ENCODE peak calls at places on chromosomes 13 and 19, in seven cellular contexts. U, W, R, M, L, T and H are unnamed samples.

GRCh38 chr19:50384685-50385535 is 763 bp downstream of the POLD1 start:
- DNase-seq in L (peak; percentile 14), T (no peak), M (no peak), W (no peak), R (no peak), U (no peak), H (no peak)

GRCh38 chr19:55172741-55173140 is 6.3 kb upstream of the DNAAF3 start:
- DNase-seq in R (no peak), M (no peak), L (no peak), U (no peak), T (no peak), W (no peak), H (no peak)

GRCh38 chr13:74258951-74259350 is 124.7 kb upstream of the KLF12 start:
- DNase-seq in M (no peak), U (no peak), W (no peak), L (peak; percentile 95), T (no peak), R (no peak), H (no peak)

GRCh38 chr13:97231118-97231831 is 9.1 kb downstream of the MBNL2 start:
- DNase-seq in M (no peak), R (no peak), L (peak; percentile 67), U (no peak), W (no peak), T (no peak), H (no peak)

GRCh38 chr13:25977216-25977615 is 74.6 kb downstream of the SHISA2 start:
- DNase-seq in U (no peak), R (no peak), L (peak; percentile 74), T (no peak), M (no peak), W (no peak), H (no peak)

GRCh38 chr19:37893845-37894575 is 12.4 kb downstream of the WDR87 start:
- DNase-seq in R (no peak), M (no peak), U (no peak), T (no peak), W (no peak), L (peak; percentile 36), H (no peak)

GRCh38 chr19:55348317-55349034 is 6.0 kb downstream of the COX6B2 start:
- DNase-seq in M (no peak), U (no peak), R (no peak), L (no peak), W (no peak), T (no peak), H (no peak)

GRCh38 chr19:12703056-12703455 is 6.6 kb upstream of the FBXW9 start:
- DNase-seq in L (no peak), T (no peak), U (no peak), R (no peak), W (no peak), M (no peak), H (no peak)

GRCh38 chr13:65468628-65469027 is 1761.5 kb downstream of the PCDH9 start:
- DNase-seq in W (no peak), M (peak; percentile 91), U (no peak), L (peak; percentile 3), T (no peak), R (no peak), H (no peak)

GRCh38 chr13:90680826-90681225 is 666.7 kb upstream of the MIR17HG start:
- DNase-seq in L (no peak), M (no peak), R (no peak), T (no peak), W (no peak), U (no peak), H (no peak)

GRCh38 chr19:35040826-35041547 is 534 bp upstream of the HPN start:
- DNase-seq in R (peak; percentile 86), M (no peak), W (peak; percentile 71), U (no peak), L (peak; percentile 21), T (peak; percentile 93), H (no peak)

GRCh38 chr13:25980255-25980654 is 71.6 kb downstream of the SHISA2 start:
- DNase-seq in U (no peak), M (peak; percentile 22), W (no peak), L (peak; percentile 72), T (no peak), R (no peak), H (no peak)

GRCh38 chr13:43309301-43309700 is 285.9 kb downstream of the DNAJC15 start:
- DNase-seq in W (no peak), U (no peak), M (no peak), L (no peak), R (no peak), T (no peak), H (no peak)

GRCh38 chr13:97385146-97385545 is 48.8 kb upstream of the RAP2A start:
- DNase-seq in T (no peak), R (no peak), L (no peak), U (no peak), M (no peak), W (no peak), H (no peak)

GRCh38 chr19:46598372-46598917 is 2.7 kb upstream of the CALM3 start:
- DNase-seq in U (no peak), W (no peak), T (no peak), L (no peak), R (no peak), M (no peak), H (no peak)

GRCh38 chr13:101829484-101829883 is 377.0 kb downstream of the ITGBL1 start:
- DNase-seq in T (no peak), M (no peak), W (no peak), U (no peak), L (no peak), R (no peak), H (no peak)

GRCh38 chr19:47598407-47599349 is 10.3 kb upstream of the BICRA start:
- DNase-seq in M (no peak), W (no peak), T (no peak), R (peak; percentile 79), U (no peak), L (peak; percentile 91), H (no peak)

GRCh38 chr19:3954107-3954506 is 16.8 kb downstream of the DAPK3 start:
- DNase-seq in R (no peak), L (peak; percentile 71), M (no peak), U (no peak), W (no peak), T (no peak), H (no peak)

GRCh38 chr13:99981115-99982020 is at the start of gene ZIC2:
- DNase-seq in U (no peak), M (no peak), R (no peak), L (peak; percentile 20), W (no peak), T (peak; percentile 78), H (no peak)

GRCh38 chr13:30870049-30870884 is 35.8 kb upstream of the MEDAG start:
- DNase-seq in R (peak; percentile 60), T (peak; percentile 91), U (peak; percentile 33), W (peak; percentile 71), L (peak; percentile 98), M (no peak), H (peak; percentile 94)

GRCh38 chr19:45976180-45976579 is 2.5 kb upstream of the NOVA2 start:
- DNase-seq in R (no peak), L (no peak), U (no peak), M (no peak), W (no peak), T (no peak), H (no peak)

GRCh38 chr13:46721054-46721453 is 75.9 kb downstream of the ESD start:
- DNase-seq in W (no peak), L (peak; percentile 56), R (no peak), M (peak; percentile 66), T (no peak), U (no peak), H (no peak)

GRCh38 chr19:5154799-5155426 is 185.7 kb downstream of the PTPRS start:
- DNase-seq in M (no peak), W (no peak), R (no peak), T (no peak), L (peak; percentile 49), U (no peak), H (no peak)

GRCh38 chr19:32220951-32221350 is 124.5 kb upstream of the ZNF507 start:
- DNase-seq in U (no peak), R (peak; percentile 34), M (no peak), W (no peak), L (no peak), T (no peak), H (no peak)

GRCh38 chr13:98509271-98510155 is 67.4 kb downstream of the STK24 start:
- DNase-seq in R (no peak), W (peak; percentile 51), M (peak; percentile 91), L (peak; percentile 70), U (no peak), T (no peak), H (peak; percentile 79)

GRCh38 chr13:65504213-65504612 is 1725.9 kb downstream of the PCDH9 start:
- DNase-seq in L (no peak), R (no peak), T (no peak), M (no peak), U (no peak), W (no peak), H (no peak)

GRCh38 chr13:65584126-65584525 is 1646.0 kb downstream of the PCDH9 start:
- DNase-seq in L (no peak), M (no peak), U (no peak), R (no peak), T (no peak), W (no peak), H (no peak)

GRCh38 chr13:39100996-39101751 is 62.9 kb downstream of the NHLRC3 start:
- DNase-seq in W (no peak), U (no peak), R (no peak), L (peak; percentile 60), T (no peak), M (no peak), H (no peak)

GRCh38 chr13:35818577-35819165 is 312.5 kb downstream of the DCLK1 start:
- DNase-seq in L (peak; percentile 42), R (no peak), W (no peak), T (no peak), U (no peak), M (peak; percentile 27), H (peak; percentile 33)

GRCh38 chr19:2546128-2547032 is 70.5 kb downstream of the GADD45B start:
- DNase-seq in T (peak; percentile 93), W (peak; percentile 59), M (no peak), U (no peak), L (peak; percentile 66), R (peak; percentile 77), H (no peak)

GRCh38 chr13:100197591-100198365 is 108.9 kb downstream of the PCCA start:
- DNase-seq in T (no peak), M (no peak), W (no peak), L (no peak), U (no peak), R (no peak), H (no peak)

GRCh38 chr19:17205237-17206140 is 9.7 kb upstream of the USE1 start:
- DNase-seq in M (peak; percentile 44), R (no peak), T (no peak), L (peak; percentile 32), W (peak; percentile 49), U (peak; percentile 67), H (no peak)

GRCh38 chr13:66162470-66162869 is 1067.7 kb downstream of the PCDH9 start:
- DNase-seq in U (no peak), W (no peak), T (no peak), M (no peak), R (no peak), L (no peak), H (no peak)

GRCh38 chr13:110683203-110683883 is 22.6 kb downstream of the CARS2 start:
- DNase-seq in W (no peak), L (peak; percentile 19), U (no peak), M (peak; percentile 6), R (no peak), T (no peak), H (no peak)

GRCh38 chr19:43997631-43998290 is 5.0 kb upstream of the ZNF230 start:
- DNase-seq in T (no peak), M (no peak), W (no peak), L (peak; percentile 4), R (no peak), U (no peak), H (no peak)

GRCh38 chr19:46482645-46483044 is 11.3 kb upstream of the PNMA8A start:
- DNase-seq in R (no peak), M (no peak), W (no peak), L (no peak), T (no peak), U (no peak), H (no peak)

GRCh38 chr13:106468207-106468606 is 67.3 kb downstream of the EFNB2 start:
- DNase-seq in M (no peak), L (no peak), U (no peak), W (no peak), R (no peak), T (no peak), H (no peak)

GRCh38 chr13:80171096-80171495 is 169.8 kb downstream of the SPRY2 start:
- DNase-seq in R (no peak), M (no peak), T (no peak), W (no peak), L (no peak), U (no peak), H (no peak)